ENCODE peak calls at places on chromosomes 3 and 15, in nine cellular contexts. B is cardiac muscle cell; Z is fibroblast of lung; J is thyroid gland; N is ovary; Q is suprapubic skin; I is uterus; D is CD4-positive, CD25-positive, alpha-beta regulatory T cell; S is left ventricle myocardium inferior. O is an unnamed sample.

GRCh38 chr15:45690581-45691260 is 55.9 kb downstream of the SQOR start:
- DNase-seq in B (no peak), J (no peak), S (no peak), I (no peak), Z (no peak), N (no peak), Q (no peak), D (no peak), O (no peak)

GRCh38 chr3:184565421-184566211 is 4.0 kb downstream of the EPHB3 start:
- DNase-seq in N (peak; percentile 75), Z (peak; percentile 84), B (no peak), J (peak; percentile 93), I (peak; percentile 62), S (no peak), Q (no peak), D (no peak), O (no peak)

GRCh38 chr3:18124501-18124900 is 300.6 kb downstream of the SATB1 start:
- DNase-seq in S (no peak), B (no peak), D (no peak), Z (peak; percentile 50), J (no peak), N (no peak), I (no peak), Q (no peak), O (no peak)

GRCh38 chr3:43796041-43796596 is 105.4 kb downstream of the ABHD5 start:
- DNase-seq in J (no peak), Q (no peak), Z (no peak), D (no peak), S (no peak), N (no peak), B (no peak), I (no peak), O (no peak)

GRCh38 chr3:150861851-150862250 is 43.4 kb downstream of the MINDY4B start:
- DNase-seq in J (no peak), S (no peak), Q (no peak), B (no peak), N (no peak), I (no peak), D (no peak), Z (no peak), O (no peak)

GRCh38 chr3:183151716-183152385 is 10.7 kb downstream of the LAMP3 start:
- DNase-seq in N (no peak), Z (no peak), I (no peak), J (no peak), Q (no peak), D (no peak), S (no peak), B (no peak), O (no peak)

GRCh38 chr3:120646771-120647449 is 35.1 kb downstream of the HGD start:
- DNase-seq in B (no peak), D (no peak), Q (no peak), Z (no peak), S (no peak), N (no peak), I (no peak), J (no peak), O (no peak)

GRCh38 chr15:78050441-78050809 is 27.1 kb downstream of the TBC1D2B start:
- DNase-seq in D (peak; percentile 58), Q (no peak), N (no peak), S (no peak), J (no peak), I (no peak), B (no peak), Z (no peak), O (no peak)

GRCh38 chr3:146421814-146422748 is 47.3 kb downstream of the PLSCR2 start:
- DNase-seq in D (no peak), J (no peak), Z (peak; percentile 61), B (no peak), N (no peak), I (no peak), S (no peak), Q (no peak), O (no peak)

GRCh38 chr3:52509753-52510328 is 14.7 kb downstream of the STAB1 start:
- DNase-seq in N (no peak), J (no peak), S (no peak), B (no peak), D (no peak), Q (no peak), Z (no peak), I (no peak), O (no peak)

GRCh38 chr3:73729969-73730440 is 105.3 kb upstream of the PDZRN3 start:
- DNase-seq in S (peak; percentile 16), B (no peak), I (peak; percentile 52), Z (peak; percentile 55), J (no peak), N (no peak), Q (no peak), D (no peak), O (no peak)

GRCh38 chr15:29638011-29638410 is 184.3 kb downstream of the TJP1 start:
- DNase-seq in I (no peak), S (no peak), Z (no peak), D (no peak), J (peak; percentile 57), B (no peak), N (no peak), Q (no peak), O (no peak)

GRCh38 chr15:29636921-29637320 is 185.3 kb downstream of the TJP1 start:
- DNase-seq in S (no peak), D (no peak), Z (no peak), B (no peak), N (no peak), J (no peak), I (no peak), Q (no peak), O (no peak)

GRCh38 chr15:29637555-29637954 is 184.7 kb downstream of the TJP1 start:
- DNase-seq in Q (no peak), N (no peak), D (no peak), J (no peak), S (no peak), Z (no peak), I (no peak), B (no peak), O (no peak)

GRCh38 chr15:29633971-29634370 is 188.3 kb downstream of the TJP1 start:
- DNase-seq in I (no peak), Z (no peak), J (no peak), S (no peak), Q (no peak), D (no peak), B (no peak), N (no peak), O (no peak)

DNA sequence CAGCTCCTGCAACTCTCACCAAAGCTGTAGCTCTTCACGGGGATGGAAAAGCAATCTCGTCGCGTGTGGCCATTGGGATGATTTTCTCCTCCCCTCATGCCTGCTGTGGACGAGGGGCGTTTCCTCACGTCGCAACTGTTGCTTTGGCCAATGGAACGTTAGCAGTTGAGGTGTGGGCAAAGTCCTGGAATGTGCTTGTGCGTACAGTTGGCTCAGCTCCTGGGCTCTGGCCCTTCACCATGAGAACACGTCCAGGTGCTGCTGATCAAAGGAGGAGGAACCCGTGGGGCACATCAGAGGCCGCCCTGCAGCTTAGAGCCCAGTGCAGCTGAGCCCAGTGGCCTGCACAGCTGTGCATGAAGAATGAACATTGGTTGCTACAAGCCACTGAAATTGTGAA is 186.1 kb downstream of the TJP1 start:
- DNase-seq in Z (no peak), N (no peak), D (no peak), Q (no peak), S (no peak), B (no peak), J (peak; percentile 92), I (no peak), O (no peak)
- H3K27me3 ChIP-seq in Z (no peaks in the 10 kb centered on the region), N (no peaks in the 10 kb centered on the region), D (no peaks in the 10 kb centered on the region), Q (peaks cover 4% of the 10 kb centered on the region), S (peaks cover 67% of the 10 kb centered on the region), B (no peaks in the 10 kb centered on the region), J (no peaks in the 10 kb centered on the region), I (no peaks in the 10 kb centered on the region), O (no peaks in the 10 kb centered on the region)

GRCh38 chr3:181691951-181692849 is 19.5 kb upstream of the SOX2 start:
- DNase-seq in D (no peak), Z (no peak), B (no peak), I (no peak), S (no peak), J (no peak), N (no peak), Q (no peak), O (no peak)

GRCh38 chr3:181689546-181689945 is 22.2 kb upstream of the SOX2 start:
- DNase-seq in I (no peak), Z (no peak), D (no peak), J (no peak), Q (no peak), N (no peak), S (no peak), B (no peak), O (no peak)

GRCh38 chr3:181692850-181693154 is 18.9 kb upstream of the SOX2 start:
- DNase-seq in Z (no peak), D (no peak), S (no peak), Q (no peak), J (no peak), B (no peak), I (no peak), N (no peak), O (no peak)

GRCh38 chr3:181693280-181693679 is 18.4 kb upstream of the SOX2 start:
- DNase-seq in I (no peak), Q (no peak), N (no peak), B (no peak), Z (no peak), S (no peak), J (no peak), D (no peak), O (no peak)

GRCh38 chr3:181690769-181691168 is 21.0 kb upstream of the SOX2 start:
- DNase-seq in Z (no peak), B (no peak), D (no peak), N (no peak), Q (no peak), I (no peak), J (no peak), S (no peak), O (no peak)
- H3K27me3 ChIP-seq in Z (peaks cover 7% of the 10 kb centered on the region), B (peaks cover 43% of the 10 kb centered on the region), D (peaks cover 1% of the 10 kb centered on the region), N (no peaks in the 10 kb centered on the region), Q (peaks cover 10% of the 10 kb centered on the region), I (no peaks in the 10 kb centered on the region), J (no peaks in the 10 kb centered on the region), S (peaks cover 35% of the 10 kb centered on the region), O (no peaks in the 10 kb centered on the region)

DNA sequence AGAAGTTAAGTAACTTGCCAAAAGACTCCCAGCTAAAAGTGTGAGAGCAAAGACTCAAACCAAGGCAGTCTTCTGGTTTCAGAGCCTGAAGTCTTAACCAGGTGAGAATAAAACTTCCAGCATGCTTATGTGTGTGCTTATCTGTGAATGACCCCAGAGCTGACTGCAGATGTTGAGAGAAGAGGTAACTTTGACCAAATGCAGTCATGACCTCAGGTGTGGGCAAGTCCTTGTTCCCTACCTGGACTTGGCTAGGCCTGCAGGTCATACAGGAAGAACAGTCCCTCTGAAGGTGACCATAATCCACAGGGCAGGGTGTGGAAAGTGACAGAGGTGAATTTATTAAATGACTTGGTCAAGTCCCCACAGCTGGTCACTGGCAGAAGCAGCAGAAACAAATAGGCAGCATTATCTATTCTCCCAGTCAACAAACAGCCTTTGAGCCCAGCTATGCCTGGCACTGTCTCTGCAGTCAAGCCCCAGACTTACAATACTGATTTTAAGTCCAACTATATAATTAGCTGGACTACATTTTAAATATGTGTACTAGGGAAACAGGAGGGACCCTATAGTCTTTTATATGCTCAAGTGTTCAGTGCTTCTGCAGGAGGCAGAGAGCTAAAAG is 3.0 kb upstream of the CPEB1 start:
- DNase-seq in N (no peak), D (no peak), S (no peak), B (no peak), J (no peak), I (no peak), Z (no peak), Q (no peak), O (no peak)
- H3K27me3 ChIP-seq in N (no peaks in the 10 kb centered on the region), D (peaks cover 10% of the 10 kb centered on the region), S (peaks cover 74% of the 10 kb centered on the region), B (peaks cover 92% of the 10 kb centered on the region), J (no peaks in the 10 kb centered on the region), I (no peaks in the 10 kb centered on the region), Z (peaks cover 16% of the 10 kb centered on the region), Q (peaks cover 33% of the 10 kb centered on the region), O (no peaks in the 10 kb centered on the region)

GRCh38 chr3:8891774-8892173 is 71.5 kb downstream of the RAD18 start:
- DNase-seq in D (no peak), B (no peak), I (no peak), Q (no peak), N (no peak), Z (no peak), S (no peak), J (no peak), O (no peak)
- H3K27me3 ChIP-seq in D (no peaks in the 10 kb centered on the region), B (no peaks in the 10 kb centered on the region), I (no peaks in the 10 kb centered on the region), Q (no peaks in the 10 kb centered on the region), N (no peaks in the 10 kb centered on the region), Z (no peaks in the 10 kb centered on the region), S (no peaks in the 10 kb centered on the region), J (no peaks in the 10 kb centered on the region), O (no peaks in the 10 kb centered on the region)

O was measured in GM06990.